ENCODE peak calls at places on chromosomes 2 and 18, in nine cellular contexts. F is HT1080, B is endothelial cell of umbilical vein, I is pons, H is activated T-helper 1 cell treated with Interleukin-2 at 50 U/mL for 16 hours, T is pancreas, S is RCC 7860, J is LoVo, Z is dermis microvascular lymphatic vessel endothelial cell. R is an unnamed sample.

GRCh38 chr2:148968776-148969175 is 69.7 kb upstream of the LYPD6B start:
- DNase-seq in S (no peak), H (no peak), F (no peak), J (no peak), Z (no peak), B (no peak), I (no peak), T (no peak), R (no peak)

GRCh38 chr2:223613017-223613950 is 11.1 kb upstream of the SCG2 start:
- DNase-seq in B (peak; percentile 94), H (no peak), S (peak; percentile 84), I (peak; percentile 68), T (peak; percentile 53), F (peak; percentile 98), J (peak; percentile 77), Z (peak; percentile 88), R (peak; percentile 92)

GRCh38 chr2:129297430-129297829 is 682.0 kb upstream of the RAB6C start:
- DNase-seq in I (no peak), F (no peak), B (no peak), Z (no peak), J (no peak), T (no peak), S (no peak), H (no peak), R (no peak)

GRCh38 chr2:11264007-11264406 is 80.4 kb downstream of the ROCK2 start:
- DNase-seq in H (no peak), T (no peak), Z (no peak), I (no peak), J (no peak), S (no peak), B (no peak), F (no peak), R (no peak)

GRCh38 chr2:69288429-69288828 is 98.6 kb downstream of the GFPT1 start:
- DNase-seq in B (no peak), S (no peak), J (no peak), T (no peak), Z (no peak), H (no peak), F (no peak), I (no peak), R (no peak)

GRCh38 chr18:59063300-59063895 is 76.3 kb upstream of the SEC11C start:
- DNase-seq in T (no peak), F (no peak), Z (no peak), H (no peak), I (no peak), B (no peak), J (no peak), S (no peak), R (no peak)

GRCh38 chr2:31406593-31407385 is 7.8 kb downstream of the XDH start:
- DNase-seq in B (no peak), J (no peak), I (no peak), H (no peak), F (no peak), Z (no peak), T (no peak), S (no peak), R (no peak)

GRCh38 chr2:170928036-170928823 is 823 bp upstream of the GORASP2 start:
- DNase-seq in T (peak; percentile 22), Z (no peak), J (no peak), S (no peak), I (peak; percentile 29), F (peak; percentile 50), B (no peak), H (no peak), R (no peak)

GRCh38 chr2:239227661-239228371 is 173.0 kb downstream of the HDAC4 start:
- DNase-seq in J (no peak), I (no peak), S (no peak), B (no peak), F (no peak), H (no peak), Z (no peak), T (no peak), R (no peak)

GRCh38 chr2:23524261-23524706 is 139.3 kb downstream of the KLHL29 start:
- DNase-seq in J (no peak), S (peak; percentile 72), Z (peak; percentile 14), H (no peak), B (peak; percentile 37), I (no peak), F (peak; percentile 70), T (peak; percentile 16), R (peak; percentile 52)

GRCh38 chr2:88729061-88729745 is 37.7 kb downstream of the RPIA start:
- DNase-seq in J (no peak), B (peak; percentile 68), S (peak; percentile 80), I (no peak), T (no peak), Z (peak; percentile 73), F (peak; percentile 80), H (no peak), R (no peak)

GRCh38 chr2:240988146-240988545 is 10.3 kb upstream of the SNED1 start:
- DNase-seq in J (no peak), S (no peak), Z (no peak), B (no peak), F (no peak), I (no peak), H (no peak), T (no peak), R (no peak)

GRCh38 chr2:189442468-189442867 is 1.2 kb downstream of the WDR75 start:
- DNase-seq in Z (no peak), H (no peak), T (no peak), J (no peak), S (no peak), B (no peak), I (no peak), F (no peak), R (no peak)

R was measured in foreskin keratinocyte.